ENCODE peak calls at places on chromosomes 4 and X, in seven cellular contexts. R is T-helper 2 cell; U is BJ; N is GM04503; E is NCI-H510A; T is NT2/D1; S is CD4-positive, alpha-beta T cell. Y is an unnamed sample.
A peak's percentile ranks its signal among the peaks of the same experiment; 100 is the strongest.

GRCh38 chr4:162706677-162707076 is 460.0 kb downstream of the NAF1 start:
- DNase-seq in R (no peak), U (no peak), N (no peak), E (no peak), T (no peak), S (no peak), Y (no peak)

GRCh38 chr4:65021737-65022136 is 612.5 kb upstream of the TECRL start:
- DNase-seq in R (no peak), U (no peak), N (no peak), E (no peak), T (no peak), S (no peak), Y (no peak)

GRCh38 chrX:154136627-154137161 is 7.3 kb upstream of the OPN1LW start:
- DNase-seq in R (peak; percentile 42), U (peak; percentile 1), N (no peak), E (peak; percentile 22), T (peak; percentile 32), S (peak; percentile 70), Y (peak; percentile 21)

GRCh38 chr4:147753047-147753446 is 21.2 kb downstream of the ARHGAP10 start:
- DNase-seq in R (no peak), U (no peak), N (no peak), E (no peak), T (no peak), S (no peak), Y (no peak)

GRCh38 chrX:118179161-118179560 is 62.6 kb upstream of the KLHL13 start:
- DNase-seq in R (no peak), U (no peak), N (no peak), E (no peak), T (no peak), S (no peak), Y (no peak)

GRCh38 chrX:137352101-137352660 is 213.7 kb upstream of the ZIC3 start:
- DNase-seq in R (no peak), U (no peak), N (no peak), E (no peak), T (no peak), S (no peak), Y (no peak)

GRCh38 chrX:31061091-31061490 is 10.8 kb downstream of the FTHL17 start:
- DNase-seq in R (no peak), U (no peak), N (no peak), E (no peak), T (no peak), S (no peak), Y (no peak)

GRCh38 chr4:92304073-92304472 is 307 bp downstream of the GRID2 start:
- DNase-seq in R (no peak), U (no peak), N (no peak), E (no peak), T (no peak), S (no peak), Y (no peak)

GRCh38 chrX:133783273-133783672 is 202.1 kb downstream of the GPC3 start:
- DNase-seq in R (no peak), U (no peak), N (no peak), E (no peak), T (no peak), S (no peak), Y (no peak)

GRCh38 chr4:157096439-157096838 is 20.5 kb downstream of the GLRB start:
- DNase-seq in R (no peak), U (no peak), N (no peak), E (no peak), T (no peak), S (no peak), Y (no peak)

Y was measured in NCI-H2081.